ENCODE peak calls at places on chromosome 18, in nine cellular contexts. Z, D, S, V, C, T, Y, K and I are unnamed samples.

GRCh38 chr18:73639788-73640187 is 507.8 kb downstream of the FBXO15 start:
- DNase-seq in S (no peak), K (no peak), T (no peak), Y (no peak), V (no peak), C (no peak), Z (no peak), D (no peak), I (no peak)

GRCh38 chr18:37249895-37250618 is 315.5 kb downstream of the CELF4 start:
- DNase-seq in K (no peak), T (no peak), Z (no peak), C (no peak), S (no peak), Y (no peak), V (no peak), D (no peak), I (peak)

GRCh38 chr18:22226801-22227200 is 57.4 kb downstream of the GATA6 start:
- DNase-seq in C (no peak), Z (no peak), K (no peak), S (no peak), T (no peak), Y (no peak), V (no peak), D (no peak), I (no peak)

GRCh38 chr18:76686737-76687231 is 135.6 kb upstream of the ZNF236 start:
- DNase-seq in Y (peak), T (peak), C (peak), D (peak), Z (no peak), K (no peak), S (no peak), V (peak), I (peak)

GRCh38 chr18:9890957-9891356 is 5.2 kb downstream of the TXNDC2 start:
- DNase-seq in V (no peak), Z (no peak), S (no peak), C (no peak), D (no peak), T (no peak), Y (no peak), K (no peak), I (no peak)

GRCh38 chr18:54879691-54880090 is 51.4 kb downstream of the RAB27B start:
- DNase-seq in D (no peak), K (no peak), Z (no peak), T (no peak), S (no peak), V (no peak), Y (no peak), C (no peak), I (no peak)

GRCh38 chr18:62979172-62979571 is 263.8 kb downstream of the PHLPP1 start:
- DNase-seq in K (no peak), Z (peak), T (no peak), V (peak), D (no peak), S (no peak), Y (no peak), C (no peak), I (peak)

GRCh38 chr18:12359515-12359927 is 17.5 kb downstream of the AFG3L2 start:
- DNase-seq in Y (no peak), Z (no peak), D (no peak), S (peak), T (peak), K (no peak), V (no peak), C (no peak), I (no peak)

GRCh38 chr18:26549486-26550435 is 1.4 kb upstream of the KCTD1 start:
- DNase-seq in Z (peak), C (peak), K (no peak), T (peak), Y (peak), V (peak), S (peak), D (peak), I (peak)

GRCh38 chr18:42644729-42645131 is 470.8 kb downstream of the RIT2 start:
- DNase-seq in Z (no peak), V (no peak), T (peak), S (no peak), D (no peak), K (no peak), Y (no peak), C (no peak), I (no peak)

GRCh38 chr18:23137093-23137640 is 1.9 kb downstream of the CABLES1 start:
- DNase-seq in D (no peak), S (no peak), Y (no peak), Z (no peak), C (no peak), T (peak), K (no peak), V (no peak), I (no peak)

GRCh38 chr18:79356435-79356834 is 39.3 kb upstream of the NFATC1 start:
- DNase-seq in K (no peak), V (no peak), Z (no peak), C (no peak), D (no peak), T (no peak), Y (no peak), S (no peak), I (no peak)

GRCh38 chr18:79275992-79276391 is 119.7 kb upstream of the NFATC1 start:
- DNase-seq in Y (no peak), Z (no peak), T (no peak), K (no peak), S (no peak), V (no peak), C (no peak), D (no peak), I (no peak)

GRCh38 chr18:1392046-1392445 is 487.4 kb downstream of the ADCYAP1 start:
- DNase-seq in C (no peak), V (no peak), S (no peak), D (peak), Y (no peak), T (no peak), Z (no peak), K (no peak), I (no peak)

GRCh38 chr18:11246883-11247282 is 97.5 kb upstream of the PIEZO2 start:
- DNase-seq in Z (no peak), C (no peak), D (no peak), K (no peak), Y (no peak), S (no peak), T (no peak), V (peak), I (no peak)

GRCh38 chr18:12460874-12461273 is 53.1 kb downstream of the PRELID3A start:
- DNase-seq in K (no peak), V (no peak), Z (no peak), T (peak), S (no peak), D (peak), C (no peak), Y (no peak), I (no peak)

GRCh38 chr18:6557470-6558245 is 142.9 kb upstream of the L3MBTL4 start:
- DNase-seq in K (no peak), S (no peak), Z (no peak), Y (no peak), T (no peak), D (no peak), C (peak), V (peak), I (no peak)

GRCh38 chr18:46939998-46940571 is 22.7 kb downstream of the KATNAL2 start:
- DNase-seq in Z (no peak), Y (no peak), V (peak), C (no peak), T (no peak), K (no peak), S (no peak), D (no peak), I (no peak)

GRCh38 chr18:3119401-3120323 is 100.1 kb downstream of the MYOM1 start:
- DNase-seq in K (no peak), S (no peak), Y (no peak), D (peak), V (no peak), T (no peak), Z (no peak), C (no peak), I (no peak)

GRCh38 chr18:62024983-62025382 is 132.2 kb upstream of the RNF152 start:
- DNase-seq in Z (no peak), D (no peak), Y (no peak), V (no peak), T (no peak), K (no peak), S (no peak), C (no peak), I (no peak)

GRCh38 chr18:34929336-34929780 is 111.9 kb upstream of the MAPRE2 start:
- DNase-seq in K (no peak), Y (no peak), S (no peak), V (peak), T (peak), D (peak), Z (no peak), C (no peak), I (no peak)

GRCh38 chr18:61001138-61001537 is 332.1 kb upstream of the CDH20 start:
- DNase-seq in V (no peak), S (no peak), D (no peak), Z (no peak), K (no peak), T (no peak), Y (no peak), C (no peak), I (no peak)

GRCh38 chr18:8835556-8835955 is 130.2 kb downstream of the MTCL1 start:
- DNase-seq in Z (peak), T (no peak), Y (no peak), C (no peak), S (no peak), D (no peak), K (no peak), V (peak), I (peak)

GRCh38 chr18:42706618-42707017 is 408.9 kb downstream of the RIT2 start:
- DNase-seq in D (no peak), V (no peak), C (peak), Z (no peak), Y (no peak), S (no peak), K (no peak), T (no peak), I (peak)

GRCh38 chr18:12862467-12862866 is 21.6 kb downstream of the PTPN2 start:
- DNase-seq in Y (no peak), T (no peak), K (no peak), Z (no peak), C (no peak), S (no peak), V (no peak), D (no peak), I (no peak)

GRCh38 chr18:61569176-61569892 is 236.1 kb downstream of the CDH20 start:
- DNase-seq in T (peak), C (no peak), Y (no peak), D (no peak), K (no peak), Z (peak), V (peak), S (no peak), I (no peak)

GRCh38 chr18:36481201-36481657 is 183.7 kb downstream of the FHOD3 start:
- DNase-seq in D (no peak), Y (no peak), K (no peak), T (no peak), Z (no peak), V (no peak), S (no peak), C (no peak), I (no peak)

GRCh38 chr18:49944681-49945080 is 131.3 kb upstream of the ACAA2 start:
- DNase-seq in Y (no peak), Z (no peak), C (no peak), K (no peak), T (no peak), S (no peak), V (no peak), D (no peak), I (no peak)
- TF ChIP-seq CTCF in Y (peak), Z (no peak), C (no peak), K (no peak), T (no peak), S (no peak), V (no peak), D (peak), I (no peak)

GRCh38 chr18:49858309-49859005 is 45.1 kb upstream of the ACAA2 start:
- DNase-seq in Y (peak), K (no peak), T (peak), V (peak), C (no peak), S (peak), D (peak), Z (peak), I (peak)

GRCh38 chr18:49857708-49858107 is 44.4 kb upstream of the ACAA2 start:
- DNase-seq in T (no peak), S (no peak), Y (no peak), Z (no peak), V (no peak), D (no peak), K (no peak), C (no peak), I (no peak)

GRCh38 chr18:49856531-49856930 is 43.2 kb upstream of the ACAA2 start:
- DNase-seq in D (no peak), K (no peak), S (no peak), T (no peak), V (no peak), Y (no peak), Z (no peak), C (no peak), I (no peak)

GRCh38 chr18:49859725-49860124 is 46.4 kb upstream of the ACAA2 start:
- DNase-seq in Y (no peak), S (no peak), D (no peak), T (no peak), C (no peak), V (no peak), K (no peak), Z (no peak), I (no peak)

GRCh38 chr18:49859006-49859359 is 45.6 kb upstream of the ACAA2 start:
- DNase-seq in K (no peak), T (no peak), C (no peak), V (no peak), Y (no peak), Z (no peak), D (no peak), S (no peak), I (no peak)
- TF ChIP-seq CTCF in K (peak), T (no peak), C (no peak), V (no peak), Y (no peak), Z (peak), D (no peak), S (no peak), I (no peak)

GRCh38 chr18:49725809-49726514 is 87.4 kb downstream of the ACAA2 start:
- DNase-seq in Z (peak), D (peak), Y (no peak), C (peak), K (no peak), S (no peak), T (peak), V (peak), I (no peak)
- TF ChIP-seq CTCF in Z (no peak), D (no peak), Y (no peak), C (no peak), K (no peak), S (no peak), T (peak), V (peak), I (no peak)

GRCh38 chr18:49628993-49629795 is 67.3 kb downstream of the LIPG start:
- DNase-seq in D (peak), S (no peak), V (no peak), Z (no peak), Y (no peak), K (no peak), T (no peak), C (no peak), I (no peak)
- TF ChIP-seq CTCF in D (peak), S (peak), V (peak), Z (no peak), Y (peak), K (no peak), T (no peak), C (no peak), I (no peak)

DNA sequence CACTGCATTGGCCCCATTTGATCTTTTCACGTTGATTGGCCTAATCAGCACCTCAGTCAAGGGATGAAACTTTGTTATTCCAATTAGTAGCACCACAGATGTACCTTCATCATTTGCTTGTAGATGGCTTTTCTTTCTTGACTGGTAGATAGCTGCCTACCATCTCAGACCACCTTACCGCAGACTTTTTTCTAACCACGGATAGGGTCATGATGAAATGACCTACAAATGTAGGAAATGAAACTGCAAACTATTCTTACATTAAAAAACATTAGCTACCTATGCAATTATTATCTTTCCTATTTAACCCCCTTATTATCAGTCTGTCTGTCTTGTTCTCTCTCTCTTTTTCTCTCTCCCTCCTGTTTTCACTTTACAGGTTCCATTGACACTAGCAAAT is 22.4 kb upstream of the SLC25A52 start:
- DNase-seq in S (no peak), V (no peak), T (no peak), Y (no peak), D (no peak), K (no peak), C (no peak), Z (no peak), I (no peak)
- TF ChIP-seq CTCF in S (no peak), V (no peak), T (no peak), Y (no peak), D (no peak), K (no peak), C (no peak), Z (no peak), I (no peak)

DNA sequence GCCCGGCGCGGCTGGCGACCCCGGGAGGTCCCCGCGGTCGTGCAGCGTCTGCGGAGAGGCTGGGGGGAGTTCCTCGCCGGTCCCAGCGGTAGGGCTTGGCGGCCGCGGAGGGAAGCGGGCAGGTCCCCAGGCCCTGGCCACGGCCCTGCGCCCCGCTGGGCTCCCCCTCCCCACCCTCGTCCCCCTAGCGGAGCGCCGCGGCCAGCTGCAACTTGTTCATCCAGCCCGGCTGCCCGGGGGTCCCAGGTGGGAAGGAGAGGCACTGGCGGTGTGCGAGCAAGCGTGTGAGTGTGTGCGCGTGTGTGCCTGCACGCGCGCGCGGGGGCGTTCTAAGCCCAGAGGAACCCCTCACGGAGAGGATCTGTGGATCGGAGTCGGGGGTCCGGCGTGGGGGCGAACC is 1.3 kb downstream of the PTPRM start:
- DNase-seq in D (peak), C (no peak), S (peak), Z (peak), K (no peak), T (peak), Y (peak), V (peak), I (no peak)
- TF ChIP-seq CTCF in D (peak), C (no peak), S (no peak), Z (no peak), K (peak), T (peak), Y (peak), V (no peak), I (no peak)

GRCh38 chr18:50281295-50281971 is at the start of gene MBD1:
- DNase-seq in V (peak), T (peak), S (peak), Z (peak), Y (peak), D (peak), K (peak), C (peak), I (peak)
- TF ChIP-seq CTCF in V (peak), T (peak), S (peak), Z (peak), Y (peak), D (peak), K (peak), C (no peak), I (no peak)